ENCODE peak calls at places on chromosome 13, in five cellular contexts. Z, V, R, G and U are unnamed samples.

GRCh38 chr13:76398426-76398825 is 487.8 kb downstream of the KCTD12 start:
- DNase-seq in V (no peak), G (no peak), Z (no peak), R (no peak), U (no peak)

GRCh38 chr13:50511877-50512332 is 331.6 kb downstream of the DLEU7 start:
- DNase-seq in G (no peak), R (no peak), V (no peak), Z (no peak), U (peak; percentile 19)

GRCh38 chr13:80399340-80400163 is 58.6 kb upstream of the SPRY2 start:
- DNase-seq in Z (peak; percentile 10), G (no peak), V (no peak), R (no peak), U (no peak)

GRCh38 chr13:28557725-28558124 is 62.8 kb upstream of the FLT1 start:
- DNase-seq in V (peak; percentile 48), G (no peak), R (no peak), Z (no peak), U (no peak)

GRCh38 chr13:42152495-42152894 is 104.0 kb downstream of the DGKH start:
- DNase-seq in G (no peak), V (no peak), Z (no peak), R (no peak), U (peak; percentile 8)

GRCh38 chr13:48567521-48568331 is 34.8 kb upstream of the RCBTB2 start:
- DNase-seq in R (no peak), Z (no peak), G (no peak), V (no peak), U (no peak)

GRCh38 chr13:36369268-36370107 is 23.3 kb upstream of the SPART start:
- DNase-seq in Z (no peak), V (peak; percentile 78), G (no peak), R (no peak), U (no peak)

GRCh38 chr13:114119196-114119595 is 13.2 kb downstream of the RASA3 start:
- DNase-seq in Z (peak; percentile 77), V (peak; percentile 93), R (peak; percentile 95), G (no peak), U (no peak)

GRCh38 chr13:51364404-51365008 is 25.0 kb downstream of the SERPINE3 start:
- DNase-seq in R (no peak), G (no peak), V (peak; percentile 87), Z (no peak), U (no peak)

GRCh38 chr13:73327579-73327978 is 268.8 kb downstream of the KLF5 start:
- DNase-seq in G (no peak), V (no peak), Z (no peak), R (no peak), U (no peak)

GRCh38 chr13:41562541-41563178 is 105.3 kb downstream of the RGCC start:
- DNase-seq in G (no peak), V (no peak), R (no peak), Z (no peak), U (no peak)

GRCh38 chr13:107005577-107005976 is 437.6 kb upstream of the ARGLU1 start:
- DNase-seq in V (no peak), Z (no peak), R (no peak), G (no peak), U (no peak)

GRCh38 chr13:91719033-91719432 is 320.6 kb downstream of the GPC5 start:
- DNase-seq in R (no peak), V (peak; percentile 16), Z (no peak), G (peak; percentile 12), U (no peak)

GRCh38 chr13:55410398-55411330 is 1730.1 kb upstream of the PRR20A start:
- DNase-seq in Z (no peak), V (no peak), G (no peak), R (no peak), U (no peak)

GRCh38 chr13:33292712-33293111 is 7.2 kb upstream of the STARD13 start:
- DNase-seq in V (no peak), R (no peak), Z (no peak), G (no peak), U (no peak)

GRCh38 chr13:51063909-51064308 is 47.2 kb downstream of the C13orf42 start:
- DNase-seq in G (no peak), R (no peak), Z (no peak), V (no peak), U (no peak)

GRCh38 chr13:51298812-51299211 is 40.7 kb upstream of the SERPINE3 start:
- DNase-seq in V (no peak), G (no peak), Z (no peak), R (no peak), U (no peak)

GRCh38 chr13:114174529-114174941 is 4.5 kb upstream of the CFAP97D2 start:
- DNase-seq in Z (no peak), V (no peak), R (no peak), G (no peak), U (no peak)

GRCh38 chr13:41707192-41707858 is 250.0 kb downstream of the RGCC start:
- DNase-seq in V (peak; percentile 4), G (no peak), R (no peak), Z (no peak), U (no peak)

GRCh38 chr13:45875951-45876350 is 24.4 kb upstream of the SIAH3 start:
- DNase-seq in V (no peak), R (no peak), G (no peak), Z (no peak), U (no peak)

GRCh38 chr13:44191504-44192171 is 182.0 kb upstream of the SERP2 start:
- DNase-seq in V (peak; percentile 61), G (no peak), R (peak; percentile 84), Z (peak; percentile 83), U (peak; percentile 36)

GRCh38 chr13:75222031-75222430 is 259.9 kb downstream of the TBC1D4 start:
- DNase-seq in V (peak; percentile 41), G (no peak), R (no peak), Z (no peak), U (no peak)

GRCh38 chr13:38542601-38543000 is 144.3 kb upstream of the FREM2 start:
- DNase-seq in V (peak; percentile 4), Z (no peak), G (no peak), R (no peak), U (no peak)

GRCh38 chr13:28718186-28718537 is 608 bp downstream of the SLC46A3 start:
- DNase-seq in V (no peak), G (no peak), Z (no peak), R (no peak), U (peak; percentile 22)

GRCh38 chr13:70895599-70895998 is 787.3 kb upstream of the KLHL1 start:
- DNase-seq in Z (no peak), V (no peak), R (no peak), G (no peak), U (no peak)

DNA sequence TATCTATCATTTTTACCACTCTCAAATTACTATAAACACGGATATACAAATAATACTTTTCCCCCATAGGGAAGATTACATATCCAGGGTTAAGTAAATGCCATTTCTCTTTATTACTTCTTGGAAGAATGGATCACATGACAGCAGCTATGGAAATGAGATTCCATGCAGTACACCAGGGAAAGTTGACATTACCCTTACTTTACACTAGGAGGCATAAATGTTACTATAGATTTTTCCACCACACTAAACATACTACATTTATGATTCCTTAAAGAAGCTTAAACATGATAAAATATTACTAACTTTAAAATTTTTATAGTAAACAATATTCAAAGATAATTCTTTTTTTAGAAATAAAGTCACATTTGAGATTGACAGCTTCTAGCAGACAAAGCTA is 611.4 kb downstream of the PCDH9 start:
- DNase-seq in G (no peak), R (peak; percentile 55), V (peak; percentile 46), Z (peak; percentile 7), U (peak; percentile 17)
- TF ChIP-seq CTCF in G (peak; percentile 43), R (no peak), V (peak; percentile 45), Z (peak; percentile 52), U (no peak)

GRCh38 chr13:77478645-77478997 is 56.9 kb upstream of the SCEL start:
- DNase-seq in V (no peak), G (no peak), Z (no peak), R (no peak), U (no peak)
- TF ChIP-seq CTCF in V (no peak), G (no peak), Z (no peak), R (no peak), U (no peak)

GRCh38 chr13:111792956-111793355 is 274.0 kb upstream of the SOX1 start:
- DNase-seq in V (no peak), Z (no peak), R (no peak), G (no peak), U (peak; percentile 0)
- TF ChIP-seq CTCF in V (no peak), Z (no peak), R (no peak), G (no peak), U (no peak)

GRCh38 chr13:103275708-103276107 is 209.5 kb upstream of the SLC10A2 start:
- DNase-seq in G (no peak), Z (no peak), R (no peak), V (no peak), U (no peak)
- TF ChIP-seq CTCF in G (no peak), Z (no peak), R (no peak), V (no peak), U (no peak)

DNA sequence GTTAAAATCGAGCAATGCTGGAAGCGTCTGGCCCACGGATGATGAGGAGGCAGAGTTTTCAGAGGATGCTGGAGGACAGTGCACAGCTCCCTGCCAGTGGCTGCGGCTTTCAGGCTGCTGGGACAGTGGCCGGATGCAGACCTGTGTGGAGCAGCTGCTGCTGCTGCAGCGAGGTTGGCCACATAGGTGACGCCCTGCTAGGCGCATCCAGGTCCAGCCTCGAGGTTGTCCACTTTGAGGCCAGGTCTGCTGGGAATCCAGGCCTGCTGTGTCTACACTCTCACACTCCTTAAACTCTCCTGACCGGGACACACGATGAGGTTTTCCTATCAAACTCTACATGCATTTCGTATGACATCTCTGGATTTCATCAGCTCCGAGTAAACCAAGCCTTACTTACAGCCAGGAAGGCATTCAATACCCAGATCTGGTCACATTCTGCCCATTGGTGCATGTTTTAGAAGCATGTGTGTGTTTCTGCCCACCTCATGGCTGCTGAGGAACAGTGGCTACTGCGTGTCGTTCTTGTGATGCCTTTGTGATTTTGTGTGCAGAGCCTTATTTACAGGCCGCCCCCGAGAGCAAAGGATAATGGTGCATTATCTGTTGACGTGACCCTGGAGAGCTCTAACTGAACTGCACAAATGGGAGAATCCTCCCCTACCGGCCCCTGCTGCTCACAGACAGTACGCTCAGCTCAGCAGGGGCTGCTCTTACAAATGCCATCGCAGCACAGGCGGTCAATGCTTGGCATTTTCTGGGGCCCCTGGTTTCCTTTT is 12.3 kb upstream of the MCF2L start:
- DNase-seq in G (no peak), V (no peak), Z (peak; percentile 81), R (no peak), U (no peak)
- TF ChIP-seq CTCF in G (no peak), V (no peak), Z (no peak), R (no peak), U (no peak)

GRCh38 chr13:97512732-97513131 is 78.8 kb downstream of the RAP2A start:
- DNase-seq in R (no peak), Z (no peak), V (no peak), G (no peak), U (no peak)
- TF ChIP-seq CTCF in R (peak; percentile 20), Z (no peak), V (no peak), G (no peak), U (no peak)